ENCODE peak calls at places on chromosome 21, in ten cellular contexts. One of them, this sample, is unnamed.

GRCh38 chr21:39010629-39011404 is 172.4 kb downstream of the PSMG1 start:
- DNase-seq in HFF-Myc: no peak
- DNase-seq in epithelial cell of esophagus: no peak
- DNase-seq in colonic mucosa: no peak
- DNase-seq in neural progenitor cell: no peak
- DNase-seq in amniotic stem cell: no peak
- DNase-seq in H9: no peak
- DNase-seq in RPMI8226: no peak
- DNase-seq in HuH-7: no peak
- DNase-seq in heart right ventricle: no peak
- DNase-seq in this sample: no peak

GRCh38 chr21:40618216-40618615 is 228.7 kb downstream of the DSCAM start:
- DNase-seq in RPMI8226: peak
- DNase-seq in epithelial cell of esophagus: no peak
- DNase-seq in neural progenitor cell: peak
- DNase-seq in amniotic stem cell: no peak
- DNase-seq in H9: no peak
- DNase-seq in HFF-Myc: no peak
- DNase-seq in HuH-7: no peak
- DNase-seq in colonic mucosa: no peak
- DNase-seq in heart right ventricle: no peak
- DNase-seq in this sample: no peak

GRCh38 chr21:17512245-17513213 is at the start of gene CXADR:
- DNase-seq in neural progenitor cell: peak
- DNase-seq in HuH-7: peak
- DNase-seq in heart right ventricle: peak
- DNase-seq in colonic mucosa: peak
- DNase-seq in H9: peak
- DNase-seq in amniotic stem cell: no peak
- DNase-seq in RPMI8226: peak
- DNase-seq in HFF-Myc: no peak
- DNase-seq in epithelial cell of esophagus: peak
- DNase-seq in this sample: peak

GRCh38 chr21:27026501-27026900 is 59.6 kb upstream of the ADAMTS5 start:
- DNase-seq in HFF-Myc: no peak
- DNase-seq in RPMI8226: no peak
- DNase-seq in neural progenitor cell: no peak
- DNase-seq in H9: no peak
- DNase-seq in epithelial cell of esophagus: no peak
- DNase-seq in amniotic stem cell: no peak
- DNase-seq in HuH-7: no peak
- DNase-seq in colonic mucosa: no peak
- DNase-seq in heart right ventricle: no peak
- DNase-seq in this sample: no peak

GRCh38 chr21:21851657-21852056 is 853.4 kb downstream of the NCAM2 start:
- DNase-seq in H9: no peak
- DNase-seq in colonic mucosa: no peak
- DNase-seq in RPMI8226: no peak
- DNase-seq in neural progenitor cell: no peak
- DNase-seq in HuH-7: no peak
- DNase-seq in HFF-Myc: no peak
- DNase-seq in amniotic stem cell: no peak
- DNase-seq in epithelial cell of esophagus: peak
- DNase-seq in heart right ventricle: no peak
- DNase-seq in this sample: no peak

GRCh38 chr21:14484188-14485009 is 61.7 kb downstream of the SAMSN1 start:
- DNase-seq in neural progenitor cell: no peak
- DNase-seq in amniotic stem cell: no peak
- DNase-seq in H9: no peak
- DNase-seq in epithelial cell of esophagus: no peak
- DNase-seq in heart right ventricle: no peak
- DNase-seq in colonic mucosa: no peak
- DNase-seq in HuH-7: no peak
- DNase-seq in HFF-Myc: no peak
- DNase-seq in RPMI8226: no peak
- DNase-seq in this sample: no peak

GRCh38 chr21:31895069-31895851 is 22.4 kb downstream of the HUNK start:
- DNase-seq in epithelial cell of esophagus: no peak
- DNase-seq in amniotic stem cell: no peak
- DNase-seq in neural progenitor cell: no peak
- DNase-seq in HuH-7: no peak
- DNase-seq in RPMI8226: no peak
- DNase-seq in colonic mucosa: no peak
- DNase-seq in H9: peak
- DNase-seq in heart right ventricle: no peak
- DNase-seq in HFF-Myc: no peak
- DNase-seq in this sample: no peak

GRCh38 chr21:41112740-41113692 is 54.9 kb upstream of the BACE2 start:
- DNase-seq in epithelial cell of esophagus: peak
- DNase-seq in colonic mucosa: no peak
- DNase-seq in H9: peak
- DNase-seq in neural progenitor cell: peak
- DNase-seq in HFF-Myc: peak
- DNase-seq in RPMI8226: peak
- DNase-seq in amniotic stem cell: peak
- DNase-seq in heart right ventricle: no peak
- DNase-seq in HuH-7: no peak
- DNase-seq in this sample: no peak

GRCh38 chr21:33403786-33404571 is 766 bp downstream of the IFNGR2 start:
- DNase-seq in H9: peak
- DNase-seq in HFF-Myc: no peak
- DNase-seq in epithelial cell of esophagus: peak
- DNase-seq in HuH-7: no peak
- DNase-seq in amniotic stem cell: no peak
- DNase-seq in colonic mucosa: peak
- DNase-seq in heart right ventricle: peak
- DNase-seq in neural progenitor cell: peak
- DNase-seq in RPMI8226: peak
- DNase-seq in this sample: peak

GRCh38 chr21:33236799-33237198 is 7.1 kb downstream of the IFNAR2 start:
- DNase-seq in amniotic stem cell: no peak
- DNase-seq in H9: no peak
- DNase-seq in heart right ventricle: no peak
- DNase-seq in epithelial cell of esophagus: no peak
- DNase-seq in HuH-7: no peak
- DNase-seq in neural progenitor cell: no peak
- DNase-seq in RPMI8226: no peak
- DNase-seq in HFF-Myc: no peak
- DNase-seq in colonic mucosa: no peak
- DNase-seq in this sample: no peak

GRCh38 chr21:36571556-36571955 is 91.6 kb upstream of the CLDN14 start:
- DNase-seq in H9: no peak
- DNase-seq in colonic mucosa: no peak
- DNase-seq in heart right ventricle: no peak
- DNase-seq in HFF-Myc: no peak
- DNase-seq in RPMI8226: no peak
- DNase-seq in neural progenitor cell: no peak
- DNase-seq in epithelial cell of esophagus: no peak
- DNase-seq in amniotic stem cell: no peak
- DNase-seq in HuH-7: no peak
- DNase-seq in this sample: no peak

GRCh38 chr21:21247441-21247840 is 249.2 kb downstream of the NCAM2 start:
- DNase-seq in HuH-7: no peak
- DNase-seq in epithelial cell of esophagus: no peak
- DNase-seq in heart right ventricle: no peak
- DNase-seq in neural progenitor cell: no peak
- DNase-seq in RPMI8226: no peak
- DNase-seq in amniotic stem cell: no peak
- DNase-seq in H9: no peak
- DNase-seq in colonic mucosa: no peak
- DNase-seq in HFF-Myc: no peak
- DNase-seq in this sample: no peak

GRCh38 chr21:34912022-34912933 is 136.8 kb downstream of the RUNX1 start:
- DNase-seq in H9: no peak
- DNase-seq in amniotic stem cell: peak
- DNase-seq in heart right ventricle: no peak
- DNase-seq in epithelial cell of esophagus: peak
- DNase-seq in neural progenitor cell: no peak
- DNase-seq in HuH-7: no peak
- DNase-seq in HFF-Myc: no peak
- DNase-seq in RPMI8226: no peak
- DNase-seq in colonic mucosa: no peak
- DNase-seq in this sample: no peak